ENCODE peak calls at places on chromosome 4, in seven cellular contexts. T is fibroblast of lung, P is hepatocyte, G is mammary epithelial cell, C is PC-3, B is trophoblast cell, D is HCT116. R is an unnamed sample.

GRCh38 chr4:125317526-125317880 is 2.7 kb downstream of the FAT4 start:
- DNase-seq in T (peak; percentile 55), P (peak; percentile 71), G (peak; percentile 30), C (no peak), B (peak; percentile 12), D (no peak), R (peak; percentile 65)

GRCh38 chr4:13399257-13399656 is 84.9 kb downstream of the RAB28 start:
- DNase-seq in T (peak; percentile 49), P (no peak), G (peak; percentile 5), C (peak; percentile 3), B (peak; percentile 10), D (no peak), R (no peak)

GRCh38 chr4:142959156-142959555 is 113.1 kb upstream of the INPP4B start:
- DNase-seq in T (peak; percentile 27), P (no peak), G (peak; percentile 13), C (no peak), B (no peak), D (no peak), R (no peak)

GRCh38 chr4:8428288-8429097 is 12.0 kb downstream of the ACOX3 start:
- DNase-seq in T (peak; percentile 76), P (peak; percentile 96), G (peak; percentile 85), C (peak; percentile 85), B (peak; percentile 97), D (peak; percentile 63), R (peak; percentile 61)

GRCh38 chr4:108681321-108681809 is 31.0 kb downstream of the OSTC start:
- DNase-seq in T (no peak), P (no peak), G (no peak), C (no peak), B (no peak), D (no peak), R (no peak)

GRCh38 chr4:72109364-72109763 is 77.6 kb downstream of the NPFFR2 start:
- DNase-seq in T (no peak), P (no peak), G (no peak), C (no peak), B (peak; percentile 81), D (no peak), R (no peak)

GRCh38 chr4:41538887-41539498 is 1.0 kb downstream of the LIMCH1 start:
- DNase-seq in T (peak; percentile 62), P (no peak), G (peak; percentile 15), C (peak; percentile 74), B (peak; percentile 91), D (no peak), R (no peak)

GRCh38 chr4:157992038-157992706 is 180.7 kb downstream of the GASK1B start:
- DNase-seq in T (peak; percentile 62), P (peak; percentile 84), G (peak; percentile 58), C (peak; percentile 81), B (peak; percentile 81), D (peak; percentile 73), R (peak; percentile 13)

GRCh38 chr4:70838972-70839536 is 636 bp downstream of the GRSF1 start:
- DNase-seq in T (peak; percentile 69), P (peak; percentile 82), G (peak; percentile 64), C (peak; percentile 65), B (peak; percentile 66), D (no peak), R (peak; percentile 27)

GRCh38 chr4:102386966-102387365 is 41.7 kb upstream of the SLC39A8 start:
- DNase-seq in T (no peak), P (no peak), G (no peak), C (no peak), B (peak; percentile 89), D (no peak), R (no peak)

GRCh38 chr4:38868055-38868965 is 704 bp downstream of the FAM114A1 start:
- DNase-seq in T (peak; percentile 43), P (peak; percentile 54), G (peak; percentile 23), C (no peak), B (peak; percentile 35), D (no peak), R (no peak)

GRCh38 chr4:177235026-177235425 is 74.6 kb upstream of the NEIL3 start:
- DNase-seq in T (peak; percentile 94), P (no peak), G (peak; percentile 55), C (no peak), B (no peak), D (no peak), R (no peak)

GRCh38 chr4:47068986-47069385 is 37.6 kb downstream of the GABRB1 start:
- DNase-seq in T (peak; percentile 86), P (no peak), G (no peak), C (no peak), B (no peak), D (no peak), R (no peak)

GRCh38 chr4:189299706-189300105 is 641.0 kb upstream of the FRG1 start:
- DNase-seq in T (no peak), P (no peak), G (no peak), C (no peak), B (peak; percentile 55), D (no peak), R (no peak)

GRCh38 chr4:186266699-186267467 is 894 bp downstream of the F11 start:
- DNase-seq in T (peak; percentile 13), P (peak; percentile 66), G (no peak), C (no peak), B (no peak), D (no peak), R (no peak)

GRCh38 chr4:1625600-1626138 is 58.4 kb downstream of the FAM53A start:
- DNase-seq in T (no peak), P (no peak), G (no peak), C (no peak), B (no peak), D (no peak), R (no peak)

GRCh38 chr4:121380448-121381147 is at the start of gene QRFPR:
- DNase-seq in T (peak; percentile 7), P (peak; percentile 15), G (peak; percentile 71), C (no peak), B (no peak), D (no peak), R (no peak)

GRCh38 chr4:141155586-141155985 is 22.3 kb upstream of the RNF150 start:
- DNase-seq in T (peak; percentile 90), P (no peak), G (peak; percentile 5), C (no peak), B (no peak), D (no peak), R (no peak)

GRCh38 chr4:2817701-2818350 is 24.9 kb downstream of the SH3BP2 start:
- DNase-seq in T (no peak), P (peak; percentile 86), G (peak; percentile 38), C (peak; percentile 43), B (peak; percentile 43), D (peak; percentile 7), R (no peak)

DNA sequence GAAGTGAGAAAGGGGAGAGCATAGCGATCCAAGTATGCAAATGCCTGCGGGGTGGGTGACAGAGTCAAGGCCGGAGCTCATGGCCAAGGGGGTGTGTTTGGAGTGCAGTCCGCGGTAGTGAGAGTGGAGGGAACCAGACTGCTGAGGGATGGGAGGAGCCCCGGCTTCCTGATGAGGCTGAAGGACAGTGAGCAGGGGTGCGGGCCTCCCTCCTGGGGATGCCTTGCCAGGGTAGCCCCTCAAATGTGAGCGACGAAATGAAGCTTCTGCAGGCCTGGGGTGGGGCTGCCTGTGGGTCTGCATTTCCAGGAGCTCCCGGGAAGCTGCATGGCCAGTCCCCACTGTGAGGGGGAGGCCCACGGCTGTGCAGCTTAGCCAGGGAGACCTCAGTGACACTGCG is 45.0 kb downstream of the PSAPL1 start:
- DNase-seq in T (no peak), P (no peak), G (no peak), C (no peak), B (no peak), D (no peak), R (no peak)
- H3K4me2 ChIP-seq in T (no peak overlapping the region), P (no peak overlapping the region), G (no peak overlapping the region), C (no peak overlapping the region), B (no peak overlapping the region), D (no peak overlapping the region), R (no peak overlapping the region)

GRCh38 chr4:109921384-109921808 is 8.7 kb downstream of the EGF start:
- DNase-seq in T (peak; percentile 99), P (peak; percentile 47), G (peak; percentile 80), C (peak; percentile 84), B (peak; percentile 14), D (no peak), R (peak; percentile 83)
- H3K4me2 ChIP-seq in T (no peak overlapping the region), P (no peak overlapping the region), G (no peak overlapping the region), C (peak overlapping the region; percentile 26), B (no peak overlapping the region), D (no peak overlapping the region), R (no peak overlapping the region)

GRCh38 chr4:52312722-52313121 is 261.6 kb downstream of the SPATA18 start:
- DNase-seq in T (no peak), P (no peak), G (peak; percentile 66), C (peak; percentile 94), B (peak; percentile 60), D (peak; percentile 21), R (no peak)

GRCh38 chr4:52317981-52318380 is 266.9 kb downstream of the SPATA18 start:
- DNase-seq in T (no peak), P (no peak), G (peak; percentile 91), C (peak; percentile 77), B (peak; percentile 85), D (no peak), R (no peak)

DNA sequence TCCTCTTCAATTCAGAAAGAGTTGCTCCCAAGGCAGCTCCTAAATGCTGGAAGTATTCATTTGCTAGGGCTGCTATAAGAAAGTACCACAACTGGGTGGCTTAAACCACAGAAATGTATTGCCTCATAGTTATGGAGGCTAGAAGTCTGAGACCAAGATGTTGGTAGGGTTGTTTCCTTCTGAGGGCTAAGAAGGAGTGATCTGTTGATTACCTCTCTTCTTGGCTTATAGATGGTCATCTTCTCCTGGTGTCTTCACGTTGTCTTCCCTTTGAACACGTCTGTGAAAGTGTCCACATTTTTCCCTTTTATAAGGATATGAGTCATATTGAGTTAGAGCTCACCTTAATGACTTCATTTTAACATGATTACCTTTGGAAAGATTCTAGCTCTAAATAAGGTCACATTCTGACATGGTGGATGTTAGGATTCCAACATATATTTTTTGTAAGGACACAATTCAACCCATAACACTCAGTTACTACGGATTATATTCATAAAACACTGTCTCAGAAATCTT is 266.3 kb downstream of the SPATA18 start:
- DNase-seq in T (no peak), P (no peak), G (peak; percentile 63), C (peak; percentile 48), B (peak; percentile 47), D (no peak), R (no peak)
- H3K4me2 ChIP-seq in T (no peak overlapping the region), P (no peak overlapping the region), G (peak overlapping the region; percentile 75), C (peak overlapping the region; percentile 27), B (no peak overlapping the region), D (no peak overlapping the region), R (no peak overlapping the region)

DNA sequence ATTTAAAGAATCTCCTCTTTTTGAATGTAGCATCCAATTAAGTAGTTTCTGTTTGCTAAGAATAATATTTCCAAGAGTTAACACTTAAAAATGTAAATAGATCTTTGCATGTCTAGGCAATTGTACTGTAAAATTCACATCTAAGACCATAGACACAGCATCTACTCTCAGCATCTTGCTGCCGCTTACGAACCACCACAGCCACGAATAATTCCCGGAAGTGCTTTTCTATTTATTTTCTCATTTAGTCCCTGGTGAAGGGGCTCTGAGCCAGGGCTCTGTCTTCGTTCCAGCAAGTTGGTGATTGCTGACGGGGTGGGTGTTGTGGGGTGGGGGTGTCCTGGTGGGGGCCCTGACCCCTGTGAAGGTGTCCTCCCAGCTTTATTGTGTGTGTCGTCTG is 1.5 kb downstream of the NSG1 start:
- DNase-seq in T (no peak), P (no peak), G (no peak), C (no peak), B (no peak), D (no peak), R (no peak)
- H3K4me2 ChIP-seq in T (peak overlapping the region; percentile 13), P (peak overlapping the region; percentile 95), G (peak overlapping the region; percentile 97), C (peak overlapping the region; percentile 26), B (no peak overlapping the region), D (no peak overlapping the region), R (peak overlapping the region; percentile 95)

R was measured in A549.